ENCODE peak calls at places on chromosome 11, in eight cellular contexts. One of them, this sample, is unnamed.
A peak's percentile ranks its signal among the peaks of the same experiment; 100 is the strongest.

GRCh38 chr11:95924414-95924760 is 480 bp upstream of the MTMR2 start:
- DNase-seq in tibial artery: no peak
- DNase-seq in naive thymus-derived CD4-positive, alpha-beta T cell: no peak
- DNase-seq in cardiac muscle cell: peak; percentile 31
- DNase-seq in right atrium auricular region: no peak
- DNase-seq in neuronal stem cell: no peak
- DNase-seq in upper lobe of right lung: no peak
- DNase-seq in astrocyte of the cerebellum: peak; percentile 18
- DNase-seq in this sample: no peak

GRCh38 chr11:34791725-34792124 is 124.5 kb downstream of the APIP start:
- DNase-seq in tibial artery: no peak
- DNase-seq in naive thymus-derived CD4-positive, alpha-beta T cell: no peak
- DNase-seq in cardiac muscle cell: no peak
- DNase-seq in right atrium auricular region: no peak
- DNase-seq in neuronal stem cell: no peak
- DNase-seq in upper lobe of right lung: no peak
- DNase-seq in astrocyte of the cerebellum: no peak
- DNase-seq in this sample: no peak

GRCh38 chr11:134144744-134145143 is 75.9 kb downstream of the JAM3 start:
- DNase-seq in tibial artery: no peak
- DNase-seq in naive thymus-derived CD4-positive, alpha-beta T cell: no peak
- DNase-seq in cardiac muscle cell: no peak
- DNase-seq in right atrium auricular region: no peak
- DNase-seq in neuronal stem cell: no peak
- DNase-seq in upper lobe of right lung: no peak
- DNase-seq in astrocyte of the cerebellum: no peak
- DNase-seq in this sample: no peak

GRCh38 chr11:61827573-61828378 is at the start of gene FADS2:
- DNase-seq in tibial artery: peak; percentile 94
- DNase-seq in naive thymus-derived CD4-positive, alpha-beta T cell: peak; percentile 56
- DNase-seq in cardiac muscle cell: peak; percentile 94
- DNase-seq in right atrium auricular region: peak; percentile 91
- DNase-seq in neuronal stem cell: peak; percentile 94
- DNase-seq in upper lobe of right lung: peak; percentile 97
- DNase-seq in astrocyte of the cerebellum: peak; percentile 57
- DNase-seq in this sample: peak; percentile 97

GRCh38 chr11:110032257-110032656 is 60.9 kb upstream of the ZC3H12C start:
- DNase-seq in tibial artery: no peak
- DNase-seq in naive thymus-derived CD4-positive, alpha-beta T cell: no peak
- DNase-seq in cardiac muscle cell: no peak
- DNase-seq in right atrium auricular region: no peak
- DNase-seq in neuronal stem cell: peak; percentile 18
- DNase-seq in upper lobe of right lung: no peak
- DNase-seq in astrocyte of the cerebellum: no peak
- DNase-seq in this sample: no peak

GRCh38 chr11:1155274-1155693 is 2.5 kb upstream of the MUC5AC start:
- DNase-seq in tibial artery: no peak
- DNase-seq in naive thymus-derived CD4-positive, alpha-beta T cell: no peak
- DNase-seq in cardiac muscle cell: no peak
- DNase-seq in right atrium auricular region: no peak
- DNase-seq in neuronal stem cell: no peak
- DNase-seq in upper lobe of right lung: no peak
- DNase-seq in astrocyte of the cerebellum: no peak
- DNase-seq in this sample: no peak

GRCh38 chr11:1781593-1781975 is 17.9 kb upstream of the CTSD start:
- DNase-seq in tibial artery: no peak
- DNase-seq in naive thymus-derived CD4-positive, alpha-beta T cell: no peak
- DNase-seq in cardiac muscle cell: no peak
- DNase-seq in right atrium auricular region: no peak
- DNase-seq in neuronal stem cell: no peak
- DNase-seq in upper lobe of right lung: no peak
- DNase-seq in astrocyte of the cerebellum: no peak
- DNase-seq in this sample: no peak

GRCh38 chr11:8389034-8389996 is 125.6 kb upstream of the LMO1 start:
- DNase-seq in tibial artery: no peak
- DNase-seq in naive thymus-derived CD4-positive, alpha-beta T cell: no peak
- DNase-seq in cardiac muscle cell: no peak
- DNase-seq in right atrium auricular region: no peak
- DNase-seq in neuronal stem cell: no peak
- DNase-seq in upper lobe of right lung: peak; percentile 53
- DNase-seq in astrocyte of the cerebellum: peak; percentile 24
- DNase-seq in this sample: no peak

GRCh38 chr11:13944016-13944415 is 18.5 kb upstream of the SPON1 start:
- DNase-seq in tibial artery: no peak
- DNase-seq in naive thymus-derived CD4-positive, alpha-beta T cell: no peak
- DNase-seq in cardiac muscle cell: no peak
- DNase-seq in right atrium auricular region: no peak
- DNase-seq in neuronal stem cell: no peak
- DNase-seq in upper lobe of right lung: no peak
- DNase-seq in astrocyte of the cerebellum: no peak
- DNase-seq in this sample: no peak

GRCh38 chr11:91115116-91115515 is 892.3 kb upstream of the CHORDC1 start:
- DNase-seq in tibial artery: no peak
- DNase-seq in naive thymus-derived CD4-positive, alpha-beta T cell: no peak
- DNase-seq in cardiac muscle cell: no peak
- DNase-seq in right atrium auricular region: no peak
- DNase-seq in neuronal stem cell: no peak
- DNase-seq in upper lobe of right lung: no peak
- DNase-seq in astrocyte of the cerebellum: no peak
- DNase-seq in this sample: no peak

GRCh38 chr11:131511794-131512193 is 141.4 kb downstream of the NTM start:
- DNase-seq in tibial artery: no peak
- DNase-seq in naive thymus-derived CD4-positive, alpha-beta T cell: no peak
- DNase-seq in cardiac muscle cell: peak; percentile 54
- DNase-seq in right atrium auricular region: no peak
- DNase-seq in neuronal stem cell: peak; percentile 17
- DNase-seq in upper lobe of right lung: no peak
- DNase-seq in astrocyte of the cerebellum: no peak
- DNase-seq in this sample: no peak

GRCh38 chr11:43833657-43834073 is 47.0 kb upstream of the ALKBH3 start:
- DNase-seq in tibial artery: no peak
- DNase-seq in naive thymus-derived CD4-positive, alpha-beta T cell: no peak
- DNase-seq in cardiac muscle cell: no peak
- DNase-seq in right atrium auricular region: no peak
- DNase-seq in neuronal stem cell: no peak
- DNase-seq in upper lobe of right lung: no peak
- DNase-seq in astrocyte of the cerebellum: peak; percentile 32
- DNase-seq in this sample: no peak

GRCh38 chr11:19728436-19728835 is 15.8 kb downstream of the NAV2 start:
- DNase-seq in tibial artery: peak; percentile 57
- DNase-seq in naive thymus-derived CD4-positive, alpha-beta T cell: no peak
- DNase-seq in cardiac muscle cell: no peak
- DNase-seq in right atrium auricular region: no peak
- DNase-seq in neuronal stem cell: no peak
- DNase-seq in upper lobe of right lung: no peak
- DNase-seq in astrocyte of the cerebellum: no peak
- DNase-seq in this sample: no peak

GRCh38 chr11:202490-202889 is 4.7 kb downstream of the BET1L start:
- DNase-seq in tibial artery: no peak
- DNase-seq in naive thymus-derived CD4-positive, alpha-beta T cell: no peak
- DNase-seq in cardiac muscle cell: no peak
- DNase-seq in right atrium auricular region: peak; percentile 36
- DNase-seq in neuronal stem cell: no peak
- DNase-seq in upper lobe of right lung: peak; percentile 40
- DNase-seq in astrocyte of the cerebellum: no peak
- DNase-seq in this sample: peak; percentile 62

GRCh38 chr11:93330446-93330984 is at the start of gene DEUP1:
- DNase-seq in tibial artery: peak; percentile 22
- DNase-seq in naive thymus-derived CD4-positive, alpha-beta T cell: no peak
- DNase-seq in cardiac muscle cell: peak; percentile 70
- DNase-seq in right atrium auricular region: no peak
- DNase-seq in neuronal stem cell: peak; percentile 58
- DNase-seq in upper lobe of right lung: peak; percentile 81
- DNase-seq in astrocyte of the cerebellum: no peak
- DNase-seq in this sample: no peak

GRCh38 chr11:72391638-72392423 is 42.5 kb downstream of the CLPB start:
- DNase-seq in tibial artery: no peak
- DNase-seq in naive thymus-derived CD4-positive, alpha-beta T cell: no peak
- DNase-seq in cardiac muscle cell: no peak
- DNase-seq in right atrium auricular region: no peak
- DNase-seq in neuronal stem cell: no peak
- DNase-seq in upper lobe of right lung: no peak
- DNase-seq in astrocyte of the cerebellum: no peak
- DNase-seq in this sample: no peak

GRCh38 chr11:127454856-127455255 is 454.3 kb upstream of the KIRREL3 start:
- DNase-seq in tibial artery: no peak
- DNase-seq in naive thymus-derived CD4-positive, alpha-beta T cell: no peak
- DNase-seq in cardiac muscle cell: no peak
- DNase-seq in right atrium auricular region: no peak
- DNase-seq in neuronal stem cell: no peak
- DNase-seq in upper lobe of right lung: no peak
- DNase-seq in astrocyte of the cerebellum: no peak
- DNase-seq in this sample: no peak

GRCh38 chr11:819129-819931 is 616 bp downstream of the PNPLA2 start:
- DNase-seq in tibial artery: peak; percentile 89
- DNase-seq in naive thymus-derived CD4-positive, alpha-beta T cell: peak; percentile 91
- DNase-seq in cardiac muscle cell: peak; percentile 98
- DNase-seq in right atrium auricular region: peak; percentile 91
- DNase-seq in neuronal stem cell: peak; percentile 87
- DNase-seq in upper lobe of right lung: peak; percentile 97
- DNase-seq in astrocyte of the cerebellum: peak; percentile 44
- DNase-seq in this sample: peak; percentile 93

GRCh38 chr11:75583710-75584658 is 21.9 kb downstream of the SERPINH1 start:
- DNase-seq in tibial artery: peak; percentile 75
- DNase-seq in naive thymus-derived CD4-positive, alpha-beta T cell: no peak
- DNase-seq in cardiac muscle cell: peak; percentile 76
- DNase-seq in right atrium auricular region: peak; percentile 85
- DNase-seq in neuronal stem cell: peak; percentile 69
- DNase-seq in upper lobe of right lung: peak; percentile 85
- DNase-seq in astrocyte of the cerebellum: no peak
- DNase-seq in this sample: peak; percentile 87

DNA sequence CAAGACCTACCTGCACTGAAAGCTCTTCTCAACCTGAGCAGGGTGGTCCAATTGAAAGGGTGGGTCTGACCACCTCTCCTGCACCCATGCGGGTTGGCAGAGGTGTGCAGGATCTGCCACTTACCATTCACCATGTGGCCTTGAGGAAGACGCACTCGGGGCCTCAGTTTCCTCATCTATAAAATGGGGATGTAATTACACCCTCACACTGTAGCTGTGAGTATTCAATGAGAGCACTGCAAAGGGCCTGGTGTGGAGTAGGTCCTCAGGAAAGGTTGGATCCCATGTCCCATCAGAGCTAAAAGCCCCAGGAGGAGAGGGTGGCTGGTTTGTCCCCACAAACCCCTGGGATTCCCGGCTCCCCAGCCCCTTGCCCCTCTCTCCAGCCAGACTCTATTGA is 557 bp upstream of the TAGLN start:
- DNase-seq in tibial artery: no peak
- DNase-seq in naive thymus-derived CD4-positive, alpha-beta T cell: no peak
- DNase-seq in cardiac muscle cell: no peak
- DNase-seq in right atrium auricular region: no peak
- DNase-seq in neuronal stem cell: no peak
- DNase-seq in upper lobe of right lung: no peak
- DNase-seq in astrocyte of the cerebellum: no peak
- DNase-seq in this sample: no peak
- H3K4me3 ChIP-seq in tibial artery: peak overlapping the region; percentile 96
- H3K4me3 ChIP-seq in naive thymus-derived CD4-positive, alpha-beta T cell: no peak overlapping the region
- H3K4me3 ChIP-seq in cardiac muscle cell: no peak overlapping the region
- H3K4me3 ChIP-seq in right atrium auricular region: peak overlapping the region; percentile 62
- H3K4me3 ChIP-seq in neuronal stem cell: no peak overlapping the region
- H3K4me3 ChIP-seq in upper lobe of right lung: peak overlapping the region; percentile 48
- H3K4me3 ChIP-seq in astrocyte of the cerebellum: peak overlapping the region; percentile 64
- H3K4me3 ChIP-seq in this sample: peak overlapping the region; percentile 75

DNA sequence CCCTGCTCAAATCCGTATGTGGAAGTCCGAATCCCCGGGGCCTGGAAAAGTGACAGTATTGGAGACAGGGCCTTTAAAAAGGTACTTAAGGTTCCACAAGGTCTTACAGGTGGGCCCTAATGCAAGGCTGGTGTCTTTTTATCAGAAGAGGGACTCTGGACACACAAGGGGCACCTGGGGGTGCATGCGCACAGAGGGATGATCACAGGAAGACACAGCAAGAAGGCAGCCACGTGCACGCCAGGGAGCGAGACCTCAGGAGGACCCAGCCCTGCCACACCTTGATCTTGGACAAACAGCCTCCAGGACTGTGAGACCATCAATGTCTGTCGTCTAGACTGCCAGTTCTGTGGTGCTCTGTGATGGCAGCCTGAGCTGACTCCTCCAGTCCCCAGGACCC is 96.5 kb downstream of the SHANK2 start:
- DNase-seq in tibial artery: peak; percentile 11
- DNase-seq in naive thymus-derived CD4-positive, alpha-beta T cell: no peak
- DNase-seq in cardiac muscle cell: no peak
- DNase-seq in right atrium auricular region: no peak
- DNase-seq in neuronal stem cell: no peak
- DNase-seq in upper lobe of right lung: no peak
- DNase-seq in astrocyte of the cerebellum: no peak
- DNase-seq in this sample: peak; percentile 57
- H3K4me3 ChIP-seq in tibial artery: no peak overlapping the region
- H3K4me3 ChIP-seq in naive thymus-derived CD4-positive, alpha-beta T cell: no peak overlapping the region
- H3K4me3 ChIP-seq in cardiac muscle cell: no peak overlapping the region
- H3K4me3 ChIP-seq in right atrium auricular region: no peak overlapping the region
- H3K4me3 ChIP-seq in neuronal stem cell: no peak overlapping the region
- H3K4me3 ChIP-seq in upper lobe of right lung: no peak overlapping the region
- H3K4me3 ChIP-seq in astrocyte of the cerebellum: no peak overlapping the region
- H3K4me3 ChIP-seq in this sample: no peak overlapping the region

DNA sequence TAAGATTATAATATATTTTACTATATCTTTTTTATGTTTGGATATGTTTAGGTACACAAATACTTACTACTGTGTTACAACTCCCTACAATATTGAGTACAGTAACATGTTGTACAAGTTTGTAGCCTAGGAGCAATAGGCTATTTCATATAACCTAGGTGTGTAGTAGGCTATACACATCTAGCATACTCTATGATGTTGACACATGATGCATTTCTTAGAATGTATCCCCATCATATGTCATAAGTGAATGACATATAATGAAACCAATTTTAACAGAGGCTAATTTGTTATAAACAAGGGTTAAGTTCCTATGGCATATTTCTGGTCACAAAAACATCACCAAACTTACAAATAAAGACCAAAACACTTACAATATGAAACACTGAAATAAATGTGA is 86.5 kb upstream of the RRM1 start:
- DNase-seq in tibial artery: no peak
- DNase-seq in naive thymus-derived CD4-positive, alpha-beta T cell: no peak
- DNase-seq in cardiac muscle cell: no peak
- DNase-seq in right atrium auricular region: no peak
- DNase-seq in neuronal stem cell: no peak
- DNase-seq in upper lobe of right lung: no peak
- DNase-seq in astrocyte of the cerebellum: no peak
- DNase-seq in this sample: no peak
- H3K4me3 ChIP-seq in tibial artery: no peak overlapping the region
- H3K4me3 ChIP-seq in naive thymus-derived CD4-positive, alpha-beta T cell: no peak overlapping the region
- H3K4me3 ChIP-seq in cardiac muscle cell: no peak overlapping the region
- H3K4me3 ChIP-seq in right atrium auricular region: no peak overlapping the region
- H3K4me3 ChIP-seq in neuronal stem cell: no peak overlapping the region
- H3K4me3 ChIP-seq in upper lobe of right lung: no peak overlapping the region
- H3K4me3 ChIP-seq in astrocyte of the cerebellum: no peak overlapping the region
- H3K4me3 ChIP-seq in this sample: no peak overlapping the region

DNA sequence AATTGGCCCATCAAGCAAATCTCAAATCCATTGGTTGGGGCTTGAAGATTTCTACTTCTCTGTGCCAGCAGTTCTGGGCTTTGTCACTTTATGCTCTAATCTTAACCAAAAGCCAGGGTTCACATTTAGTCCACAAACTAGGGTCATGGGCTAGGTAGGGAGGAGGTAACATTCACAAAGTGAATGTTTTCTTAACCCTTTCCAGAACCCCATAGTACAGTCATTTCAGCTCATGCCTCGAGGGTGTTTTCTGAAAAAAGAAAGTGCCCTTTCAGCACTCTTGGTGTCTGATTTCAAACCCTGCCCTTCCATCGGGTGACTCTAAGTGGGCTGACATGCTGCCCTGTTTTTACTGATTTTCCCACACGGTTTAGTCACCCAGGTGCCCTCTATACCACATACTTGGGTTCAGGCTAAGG is 2.6 kb downstream of the POU2AF1 start:
- DNase-seq in tibial artery: no peak
- DNase-seq in naive thymus-derived CD4-positive, alpha-beta T cell: no peak
- DNase-seq in cardiac muscle cell: no peak
- DNase-seq in right atrium auricular region: no peak
- DNase-seq in neuronal stem cell: no peak
- DNase-seq in upper lobe of right lung: no peak
- DNase-seq in astrocyte of the cerebellum: no peak
- DNase-seq in this sample: no peak
- H3K4me3 ChIP-seq in tibial artery: no peak overlapping the region
- H3K4me3 ChIP-seq in naive thymus-derived CD4-positive, alpha-beta T cell: no peak overlapping the region
- H3K4me3 ChIP-seq in cardiac muscle cell: no peak overlapping the region
- H3K4me3 ChIP-seq in right atrium auricular region: no peak overlapping the region
- H3K4me3 ChIP-seq in neuronal stem cell: no peak overlapping the region
- H3K4me3 ChIP-seq in upper lobe of right lung: no peak overlapping the region
- H3K4me3 ChIP-seq in astrocyte of the cerebellum: no peak overlapping the region
- H3K4me3 ChIP-seq in this sample: no peak overlapping the region

This sample was measured in coronary artery.